ENCODE peak calls at places on chromosomes 3 and 15, in five cellular contexts. R is choroid plexus epithelial cell; B is SK-MEL-5; J is stimulated activated effector memory CD8-positive, alpha-beta T cell treated with anti-CD3 and anti-CD28 coated beads, Interleukin-12 subunit alpha, Interleukin-12 subunit beta, amount 100 ng/mL, for 72 hours; V is AG10803. Z is an unnamed sample.

GRCh38 chr15:77495806-77496589 is 75.3 kb downstream of the HMG20A start:
- DNase-seq in R (peak), B (no peak), J (no peak), V (peak), Z (no peak)

GRCh38 chr3:54791552-54792156 is 136.2 kb downstream of the LRTM1 start:
- DNase-seq in R (no peak), B (no peak), J (no peak), V (no peak), Z (no peak)

GRCh38 chr3:133895208-133896001 is at the start of gene RAB6B:
- DNase-seq in R (peak), B (peak), J (no peak), V (peak), Z (no peak)

GRCh38 chr15:65576669-65577068 is 34.3 kb downstream of the INTS14 start:
- DNase-seq in R (peak), B (no peak), J (no peak), V (peak), Z (no peak)

GRCh38 chr3:46075816-46076215 is 48.5 kb upstream of the XCR1 start:
- DNase-seq in R (no peak), B (no peak), J (no peak), V (no peak), Z (no peak)

GRCh38 chr3:153165211-153165815 is 3.3 kb downstream of the RAP2B start:
- DNase-seq in R (peak), B (peak), J (no peak), V (peak), Z (no peak)

GRCh38 chr15:25600751-25601150 is 161.9 kb upstream of the UBE3A start:
- DNase-seq in R (no peak), B (no peak), J (no peak), V (peak), Z (no peak)

GRCh38 chr3:99902091-99902490 is 84.4 kb downstream of the CMSS1 start:
- DNase-seq in R (peak), B (no peak), J (no peak), V (peak), Z (no peak)

GRCh38 chr3:112649478-112649735 is 8.5 kb upstream of the CCDC80 start:
- DNase-seq in R (peak), B (no peak), J (no peak), V (peak), Z (no peak)

GRCh38 chr3:175274056-175274455 is 414.9 kb downstream of the NAALADL2 start:
- DNase-seq in R (no peak), B (no peak), J (no peak), V (no peak), Z (no peak)

GRCh38 chr3:186002884-186003472 is 65.2 kb upstream of the TRA2B start:
- DNase-seq in R (peak), B (peak), J (no peak), V (peak), Z (no peak)

GRCh38 chr3:193665370-193665989 is 72.5 kb downstream of the OPA1 start:
- DNase-seq in R (peak), B (peak), J (no peak), V (peak), Z (no peak)

GRCh38 chr3:129651316-129652202 is 45.1 kb upstream of the PLXND1 start:
- DNase-seq in R (peak), B (peak), J (no peak), V (peak), Z (peak)

GRCh38 chr3:113279686-113280085 is 68.3 kb downstream of the BOC start:
- DNase-seq in R (no peak), B (no peak), J (no peak), V (no peak), Z (no peak)

GRCh38 chr3:10454907-10455306 is 50.5 kb downstream of the ATP2B2 start:
- DNase-seq in R (no peak), B (no peak), J (no peak), V (no peak), Z (no peak)

GRCh38 chr15:50906954-50907865 is 1.3 kb upstream of the AP4E1 start:
- DNase-seq in R (no peak), B (no peak), J (peak), V (no peak), Z (no peak)